ENCODE peak calls at places on chromosomes 13 and 19, in nine cellular contexts. I, G, K, N, V, F, B, L and X are unnamed samples.

GRCh38 chr13:39363393-39363792 is 239.6 kb downstream of the LHFPL6 start:
- DNase-seq in L (no peak), K (no peak), I (no peak), V (no peak), B (no peak), F (no peak), G (no peak), N (no peak), X (no peak)

GRCh38 chr19:15466851-15467733 is 2.7 kb upstream of the RASAL3 start:
- DNase-seq in F (no peak), B (no peak), I (no peak), V (no peak), N (no peak), L (peak), K (peak), G (no peak), X (no peak)

GRCh38 chr19:1668339-1669123 is 16.1 kb upstream of the TCF3 start:
- DNase-seq in G (no peak), N (no peak), I (no peak), L (no peak), K (peak), B (no peak), F (no peak), V (peak), X (peak)

GRCh38 chr19:2170987-2171348 is 7.2 kb downstream of the DOT1L start:
- DNase-seq in G (no peak), N (no peak), B (no peak), I (no peak), F (no peak), V (no peak), K (no peak), L (no peak), X (no peak)

GRCh38 chr13:81929988-81930387 is 1589.1 kb upstream of the SPRY2 start:
- DNase-seq in I (peak), N (peak), F (no peak), G (no peak), V (peak), K (no peak), B (peak), L (no peak), X (no peak)

GRCh38 chr19:55069137-55069858 is 6.3 kb upstream of the RDH13 start:
- DNase-seq in L (no peak), N (no peak), V (no peak), K (no peak), F (no peak), I (no peak), G (no peak), B (peak), X (no peak)

GRCh38 chr13:65339236-65339635 is 1890.9 kb downstream of the PCDH9 start:
- DNase-seq in N (no peak), V (no peak), I (no peak), L (no peak), K (no peak), B (no peak), F (no peak), G (no peak), X (no peak)

GRCh38 chr19:29644179-29644578 is 21.1 kb upstream of the PLEKHF1 start:
- DNase-seq in B (no peak), F (no peak), I (no peak), N (no peak), G (no peak), L (no peak), K (no peak), V (no peak), X (no peak)

GRCh38 chr19:33279430-33280350 is 22.6 kb downstream of the CEBPA start:
- DNase-seq in L (no peak), I (no peak), N (no peak), G (no peak), V (no peak), K (no peak), B (no peak), F (no peak), X (no peak)

GRCh38 chr19:38285567-38285966 is 18.5 kb upstream of the C19orf33 start:
- DNase-seq in K (no peak), G (no peak), L (no peak), B (no peak), F (no peak), I (no peak), V (no peak), N (no peak), X (no peak)

GRCh38 chr13:66349945-66350344 is 880.2 kb downstream of the PCDH9 start:
- DNase-seq in L (no peak), K (no peak), F (no peak), V (no peak), B (no peak), G (no peak), N (no peak), I (no peak), X (no peak)

GRCh38 chr19:32828643-32829344 is 40.8 kb downstream of the SLC7A9 start:
- DNase-seq in F (peak), K (no peak), L (no peak), N (no peak), I (no peak), V (no peak), B (no peak), G (no peak), X (no peak)

GRCh38 chr19:32302778-32303177 is 42.6 kb upstream of the ZNF507 start:
- DNase-seq in B (no peak), L (no peak), G (no peak), N (no peak), I (no peak), K (no peak), V (no peak), F (no peak), X (no peak)

GRCh38 chr19:46408611-46409039 is 4.7 kb downstream of the CCDC8 start:
- DNase-seq in N (no peak), L (no peak), K (no peak), F (no peak), G (no peak), V (peak), I (no peak), B (no peak), X (no peak)

GRCh38 chr13:97116754-97117153 is 105.4 kb upstream of the MBNL2 start:
- DNase-seq in B (peak), G (peak), L (peak), V (peak), F (no peak), I (no peak), N (no peak), K (no peak), X (no peak)

GRCh38 chr13:43269037-43269476 is 245.7 kb downstream of the DNAJC15 start:
- DNase-seq in L (no peak), F (no peak), I (no peak), G (no peak), N (no peak), B (no peak), K (no peak), V (peak), X (peak)

GRCh38 chr19:480016-480855 is 16.1 kb upstream of the MADCAM1 start:
- DNase-seq in K (peak), L (peak), V (peak), I (no peak), G (peak), B (peak), F (no peak), N (peak), X (no peak)

GRCh38 chr13:21528616-21529015 is 69.5 kb upstream of the ZDHHC20 start:
- DNase-seq in N (no peak), F (no peak), I (no peak), V (no peak), B (no peak), K (no peak), L (no peak), G (no peak), X (no peak)

GRCh38 chr19:3142292-3142670 is 6.4 kb downstream of the GNA15 start:
- DNase-seq in I (no peak), V (no peak), F (no peak), L (no peak), G (no peak), N (no peak), B (no peak), K (no peak), X (peak)

GRCh38 chr19:48858984-48859710 is 9.3 kb downstream of the PLEKHA4 start:
- DNase-seq in N (no peak), B (peak), K (peak), V (no peak), F (no peak), L (peak), I (no peak), G (no peak), X (no peak)

GRCh38 chr13:72820156-72820897 is 38.4 kb downstream of the PIBF1 start:
- DNase-seq in B (no peak), K (no peak), N (peak), L (peak), V (no peak), I (no peak), F (no peak), G (no peak), X (no peak)

GRCh38 chr13:100619940-100620339 is 31.4 kb upstream of the GGACT start:
- DNase-seq in L (peak), V (no peak), F (no peak), I (no peak), N (no peak), G (no peak), B (no peak), K (no peak), X (no peak)

GRCh38 chr19:46446021-46446420 is 17.3 kb upstream of the PNMA8C start:
- DNase-seq in G (no peak), K (no peak), I (no peak), B (no peak), L (no peak), N (no peak), F (no peak), V (no peak), X (no peak)

GRCh38 chr19:3479177-3479818 is 1.0 kb downstream of the SMIM24 start:
- DNase-seq in B (peak), L (peak), N (no peak), V (peak), I (no peak), G (no peak), K (peak), F (no peak), X (no peak)

GRCh38 chr19:30651066-30651465 is 278.9 kb downstream of the ZNF536 start:
- DNase-seq in G (no peak), L (no peak), B (no peak), F (no peak), N (no peak), V (no peak), K (no peak), I (no peak), X (no peak)

GRCh38 chr19:19749332-19750130 is 16.6 kb upstream of the ZNF14 start:
- DNase-seq in V (no peak), N (no peak), K (no peak), G (no peak), B (peak), L (no peak), I (no peak), F (no peak), X (no peak)

GRCh38 chr13:112699318-112699918 is 9.6 kb downstream of the ATP11A start:
- DNase-seq in G (no peak), B (no peak), L (no peak), I (no peak), V (no peak), K (no peak), F (no peak), N (no peak), X (no peak)

GRCh38 chr19:29326351-29326750 is 113.4 kb upstream of the UQCRFS1 start:
- DNase-seq in G (no peak), N (no peak), I (no peak), L (no peak), B (no peak), F (peak), K (no peak), V (no peak), X (no peak)

GRCh38 chr19:5243878-5244277 is 96.7 kb downstream of the PTPRS start:
- DNase-seq in V (no peak), G (no peak), N (no peak), K (no peak), L (no peak), F (no peak), B (no peak), I (no peak), X (no peak)

GRCh38 chr19:48506138-48506733 is 5.4 kb downstream of the LMTK3 start:
- DNase-seq in V (no peak), F (no peak), K (no peak), G (no peak), L (peak), I (no peak), N (no peak), B (no peak), X (no peak)

GRCh38 chr13:99214691-99215090 is 14.0 kb downstream of the UBAC2 start:
- DNase-seq in L (no peak), B (no peak), I (no peak), N (no peak), K (no peak), V (no peak), G (no peak), F (no peak), X (no peak)

GRCh38 chr19:29497241-29497640 is 28.6 kb upstream of the VSTM2B start:
- DNase-seq in G (no peak), I (no peak), L (no peak), K (no peak), N (no peak), B (no peak), V (no peak), F (no peak), X (no peak)

GRCh38 chr13:114017028-114017630 is 43.3 kb upstream of the C13orf46 start:
- DNase-seq in F (no peak), B (peak), N (no peak), I (no peak), L (no peak), G (no peak), K (no peak), V (no peak), X (no peak)